ENCODE peak calls at places on chromosomes 6 and 20, in nine cellular contexts. Y is NCI-H774; K is NCI-H1105 treated with DMSO at 0.1 percent for 48 hours; N is stimulated activated CD4-positive, alpha-beta T cell treated with anti-CD3 and anti-CD28 coated beads, TNF-alpha, amount 100 ng/mL, for 4 hours; Q is tibial artery; J is NCI-H1417; X is mesendoderm; E is AG04450; L is heart left ventricle. V is an unnamed sample.

GRCh38 chr20:20079102-20079784 is 26.9 kb downstream of the CFAP61 start:
- DNase-seq in Y (peak), X (no peak), J (peak), Q (no peak), L (no peak), N (no peak), K (peak), E (no peak), V (peak)

GRCh38 chr6:14489445-14489844 is 371.9 kb downstream of the CD83 start:
- DNase-seq in E (no peak), X (no peak), K (no peak), Y (no peak), N (no peak), Q (no peak), L (no peak), J (no peak), V (no peak)

GRCh38 chr6:35596448-35597442 is 84.0 kb upstream of the TULP1 start:
- DNase-seq in E (peak), Q (no peak), K (no peak), L (no peak), J (no peak), Y (no peak), X (no peak), N (no peak), V (no peak)

GRCh38 chr20:58708246-58708931 is 15.8 kb downstream of the NPEPL1 start:
- DNase-seq in E (no peak), K (no peak), L (peak), X (no peak), N (no peak), Y (no peak), J (no peak), Q (peak), V (no peak)

GRCh38 chr20:52230406-52230805 is 38.8 kb upstream of the ZFP64 start:
- DNase-seq in J (no peak), Y (no peak), Q (no peak), E (no peak), N (no peak), K (no peak), L (no peak), X (no peak), V (no peak)

GRCh38 chr20:60213126-60213893 is 255.1 kb downstream of the CDH26 start:
- DNase-seq in E (no peak), X (no peak), Q (no peak), J (no peak), N (no peak), L (no peak), K (no peak), Y (no peak), V (no peak)

GRCh38 chr6:7628915-7629314 is 38.9 kb downstream of the SNRNP48 start:
- DNase-seq in X (no peak), N (no peak), Q (no peak), L (no peak), Y (no peak), J (no peak), K (no peak), E (no peak), V (no peak)

GRCh38 chr20:24423794-24424307 is 45.6 kb upstream of the SYNDIG1 start:
- DNase-seq in K (no peak), Q (no peak), L (no peak), J (no peak), X (no peak), Y (no peak), E (no peak), N (no peak), V (no peak)

GRCh38 chr20:39009348-39009747 is 47.2 kb downstream of the DHX35 start:
- DNase-seq in Y (no peak), K (no peak), J (no peak), X (no peak), N (no peak), E (no peak), L (no peak), Q (no peak), V (no peak)

GRCh38 chr6:136593748-136594490 is 43.7 kb upstream of the MAP7 start:
- DNase-seq in Q (no peak), J (no peak), N (no peak), E (peak), X (peak), K (no peak), L (no peak), Y (no peak), V (no peak)

GRCh38 chr6:110731196-110731595 is 84.1 kb downstream of the CDK19 start:
- DNase-seq in E (no peak), Y (no peak), J (no peak), N (no peak), K (no peak), Q (no peak), X (no peak), L (no peak), V (no peak)

GRCh38 chr20:9269280-9269971 is 200.5 kb downstream of the PLCB4 start:
- DNase-seq in N (no peak), J (no peak), Q (no peak), E (no peak), Y (no peak), K (no peak), L (no peak), X (no peak), V (no peak)

GRCh38 chr20:7841967-7842301 is 98.3 kb downstream of the HAO1 start:
- DNase-seq in J (no peak), E (peak), Y (no peak), K (no peak), X (peak), Q (no peak), N (no peak), L (no peak), V (no peak)

V was measured in NCI-H1092 treated with DMSO at 0.1 percent for 48 hours.